ENCODE peak calls at places on chromosome 22, in eight cellular contexts. One of them, this sample, is unnamed.

GRCh38 chr22:41976070-41976901 is 7.0 kb downstream of the SEPTIN3 start:
- DNase-seq in aorta: no peak
- DNase-seq in HCEC 1CT: no peak
- DNase-seq in CD4-positive, alpha-beta memory T cell: peak
- DNase-seq in anterior cingulate cortex: no peak
- DNase-seq in dorsolateral prefrontal cortex: peak
- DNase-seq in stimulated activated CD4-positive, alpha-beta T cell treated with anti-CD3 and anti-CD28 coated beads, Interleukin-12 subunit alpha, Interleukin-12 subunit beta, amount 100 ng/mL, for 4 hours: peak
- DNase-seq in HAP-1: peak
- DNase-seq in this sample: no peak

GRCh38 chr22:22394589-22394988 is 114.0 kb downstream of the ZNF280B start:
- DNase-seq in aorta: no peak
- DNase-seq in HCEC 1CT: no peak
- DNase-seq in CD4-positive, alpha-beta memory T cell: no peak
- DNase-seq in anterior cingulate cortex: no peak
- DNase-seq in dorsolateral prefrontal cortex: no peak
- DNase-seq in stimulated activated CD4-positive, alpha-beta T cell treated with anti-CD3 and anti-CD28 coated beads, Interleukin-12 subunit alpha, Interleukin-12 subunit beta, amount 100 ng/mL, for 4 hours: no peak
- DNase-seq in HAP-1: no peak
- DNase-seq in this sample: no peak

GRCh38 chr22:31612891-31613285 is 49.1 kb downstream of the PISD start:
- DNase-seq in aorta: no peak
- DNase-seq in HCEC 1CT: no peak
- DNase-seq in CD4-positive, alpha-beta memory T cell: no peak
- DNase-seq in anterior cingulate cortex: no peak
- DNase-seq in dorsolateral prefrontal cortex: no peak
- DNase-seq in stimulated activated CD4-positive, alpha-beta T cell treated with anti-CD3 and anti-CD28 coated beads, Interleukin-12 subunit alpha, Interleukin-12 subunit beta, amount 100 ng/mL, for 4 hours: no peak
- DNase-seq in HAP-1: no peak
- DNase-seq in this sample: no peak

GRCh38 chr22:24435861-24436351 is 8.5 kb downstream of the ADORA2A start:
- DNase-seq in aorta: no peak
- DNase-seq in HCEC 1CT: no peak
- DNase-seq in CD4-positive, alpha-beta memory T cell: no peak
- DNase-seq in anterior cingulate cortex: no peak
- DNase-seq in dorsolateral prefrontal cortex: no peak
- DNase-seq in stimulated activated CD4-positive, alpha-beta T cell treated with anti-CD3 and anti-CD28 coated beads, Interleukin-12 subunit alpha, Interleukin-12 subunit beta, amount 100 ng/mL, for 4 hours: no peak
- DNase-seq in HAP-1: no peak
- DNase-seq in this sample: no peak

GRCh38 chr22:45212306-45212709 is 28.4 kb downstream of the KIAA0930 start:
- DNase-seq in aorta: peak
- DNase-seq in HCEC 1CT: peak
- DNase-seq in CD4-positive, alpha-beta memory T cell: no peak
- DNase-seq in anterior cingulate cortex: peak
- DNase-seq in dorsolateral prefrontal cortex: peak
- DNase-seq in stimulated activated CD4-positive, alpha-beta T cell treated with anti-CD3 and anti-CD28 coated beads, Interleukin-12 subunit alpha, Interleukin-12 subunit beta, amount 100 ng/mL, for 4 hours: no peak
- DNase-seq in HAP-1: no peak
- DNase-seq in this sample: no peak

GRCh38 chr22:30277547-30278344 is 11.1 kb upstream of the OSM start:
- DNase-seq in aorta: peak
- DNase-seq in HCEC 1CT: peak
- DNase-seq in CD4-positive, alpha-beta memory T cell: no peak
- DNase-seq in anterior cingulate cortex: no peak
- DNase-seq in dorsolateral prefrontal cortex: no peak
- DNase-seq in stimulated activated CD4-positive, alpha-beta T cell treated with anti-CD3 and anti-CD28 coated beads, Interleukin-12 subunit alpha, Interleukin-12 subunit beta, amount 100 ng/mL, for 4 hours: no peak
- DNase-seq in HAP-1: peak
- DNase-seq in this sample: no peak

GRCh38 chr22:30755760-30756124 is 61.1 kb downstream of the OSBP2 start:
- DNase-seq in aorta: no peak
- DNase-seq in HCEC 1CT: no peak
- DNase-seq in CD4-positive, alpha-beta memory T cell: no peak
- DNase-seq in anterior cingulate cortex: no peak
- DNase-seq in dorsolateral prefrontal cortex: no peak
- DNase-seq in stimulated activated CD4-positive, alpha-beta T cell treated with anti-CD3 and anti-CD28 coated beads, Interleukin-12 subunit alpha, Interleukin-12 subunit beta, amount 100 ng/mL, for 4 hours: no peak
- DNase-seq in HAP-1: no peak
- DNase-seq in this sample: no peak

GRCh38 chr22:50712341-50713007 is 25.5 kb upstream of the ACR start:
- DNase-seq in aorta: no peak
- DNase-seq in HCEC 1CT: no peak
- DNase-seq in CD4-positive, alpha-beta memory T cell: no peak
- DNase-seq in anterior cingulate cortex: no peak
- DNase-seq in dorsolateral prefrontal cortex: no peak
- DNase-seq in stimulated activated CD4-positive, alpha-beta T cell treated with anti-CD3 and anti-CD28 coated beads, Interleukin-12 subunit alpha, Interleukin-12 subunit beta, amount 100 ng/mL, for 4 hours: no peak
- DNase-seq in HAP-1: no peak
- DNase-seq in this sample: no peak

GRCh38 chr22:24550902-24551229 is 4.1 kb downstream of the GUCD1 start:
- DNase-seq in aorta: no peak
- DNase-seq in HCEC 1CT: no peak
- DNase-seq in CD4-positive, alpha-beta memory T cell: no peak
- DNase-seq in anterior cingulate cortex: no peak
- DNase-seq in dorsolateral prefrontal cortex: no peak
- DNase-seq in stimulated activated CD4-positive, alpha-beta T cell treated with anti-CD3 and anti-CD28 coated beads, Interleukin-12 subunit alpha, Interleukin-12 subunit beta, amount 100 ng/mL, for 4 hours: no peak
- DNase-seq in HAP-1: no peak
- DNase-seq in this sample: no peak

GRCh38 chr22:32308191-32308590 is 49.5 kb upstream of the RFPL3 start:
- DNase-seq in aorta: no peak
- DNase-seq in HCEC 1CT: no peak
- DNase-seq in CD4-positive, alpha-beta memory T cell: no peak
- DNase-seq in anterior cingulate cortex: no peak
- DNase-seq in dorsolateral prefrontal cortex: no peak
- DNase-seq in stimulated activated CD4-positive, alpha-beta T cell treated with anti-CD3 and anti-CD28 coated beads, Interleukin-12 subunit alpha, Interleukin-12 subunit beta, amount 100 ng/mL, for 4 hours: no peak
- DNase-seq in HAP-1: no peak
- DNase-seq in this sample: no peak

GRCh38 chr22:17770180-17771077 is 3.8 kb downstream of the BID start:
- DNase-seq in aorta: no peak
- DNase-seq in HCEC 1CT: no peak
- DNase-seq in CD4-positive, alpha-beta memory T cell: no peak
- DNase-seq in anterior cingulate cortex: peak
- DNase-seq in dorsolateral prefrontal cortex: no peak
- DNase-seq in stimulated activated CD4-positive, alpha-beta T cell treated with anti-CD3 and anti-CD28 coated beads, Interleukin-12 subunit alpha, Interleukin-12 subunit beta, amount 100 ng/mL, for 4 hours: no peak
- DNase-seq in HAP-1: no peak
- DNase-seq in this sample: no peak

GRCh38 chr22:29040385-29041275 is 21.0 kb downstream of the C22orf31 start:
- DNase-seq in aorta: peak
- DNase-seq in HCEC 1CT: peak
- DNase-seq in CD4-positive, alpha-beta memory T cell: peak
- DNase-seq in anterior cingulate cortex: peak
- DNase-seq in dorsolateral prefrontal cortex: peak
- DNase-seq in stimulated activated CD4-positive, alpha-beta T cell treated with anti-CD3 and anti-CD28 coated beads, Interleukin-12 subunit alpha, Interleukin-12 subunit beta, amount 100 ng/mL, for 4 hours: peak
- DNase-seq in HAP-1: peak
- DNase-seq in this sample: peak

GRCh38 chr22:22034469-22035132 is 52.0 kb upstream of the TOP3B start:
- DNase-seq in aorta: no peak
- DNase-seq in HCEC 1CT: no peak
- DNase-seq in CD4-positive, alpha-beta memory T cell: no peak
- DNase-seq in anterior cingulate cortex: no peak
- DNase-seq in dorsolateral prefrontal cortex: no peak
- DNase-seq in stimulated activated CD4-positive, alpha-beta T cell treated with anti-CD3 and anti-CD28 coated beads, Interleukin-12 subunit alpha, Interleukin-12 subunit beta, amount 100 ng/mL, for 4 hours: no peak
- DNase-seq in HAP-1: no peak
- DNase-seq in this sample: no peak

GRCh38 chr22:46112405-46112804 is 37.9 kb upstream of the PPARA start:
- DNase-seq in aorta: no peak
- DNase-seq in HCEC 1CT: no peak
- DNase-seq in CD4-positive, alpha-beta memory T cell: no peak
- DNase-seq in anterior cingulate cortex: no peak
- DNase-seq in dorsolateral prefrontal cortex: no peak
- DNase-seq in stimulated activated CD4-positive, alpha-beta T cell treated with anti-CD3 and anti-CD28 coated beads, Interleukin-12 subunit alpha, Interleukin-12 subunit beta, amount 100 ng/mL, for 4 hours: no peak
- DNase-seq in HAP-1: no peak
- DNase-seq in this sample: no peak

GRCh38 chr22:49567894-49568750 is 259.6 kb downstream of the BRD1 start:
- DNase-seq in aorta: peak
- DNase-seq in HCEC 1CT: no peak
- DNase-seq in CD4-positive, alpha-beta memory T cell: no peak
- DNase-seq in anterior cingulate cortex: no peak
- DNase-seq in dorsolateral prefrontal cortex: no peak
- DNase-seq in stimulated activated CD4-positive, alpha-beta T cell treated with anti-CD3 and anti-CD28 coated beads, Interleukin-12 subunit alpha, Interleukin-12 subunit beta, amount 100 ng/mL, for 4 hours: no peak
- DNase-seq in HAP-1: peak
- DNase-seq in this sample: no peak

GRCh38 chr22:20810645-20811044 is 36.7 kb downstream of the SERPIND1 start:
- DNase-seq in aorta: no peak
- DNase-seq in HCEC 1CT: no peak
- DNase-seq in CD4-positive, alpha-beta memory T cell: no peak
- DNase-seq in anterior cingulate cortex: no peak
- DNase-seq in dorsolateral prefrontal cortex: no peak
- DNase-seq in stimulated activated CD4-positive, alpha-beta T cell treated with anti-CD3 and anti-CD28 coated beads, Interleukin-12 subunit alpha, Interleukin-12 subunit beta, amount 100 ng/mL, for 4 hours: no peak
- DNase-seq in HAP-1: no peak
- DNase-seq in this sample: no peak

GRCh38 chr22:45127866-45128265 is 35.9 kb upstream of the NUP50 start:
- DNase-seq in aorta: no peak
- DNase-seq in HCEC 1CT: peak
- DNase-seq in CD4-positive, alpha-beta memory T cell: no peak
- DNase-seq in anterior cingulate cortex: no peak
- DNase-seq in dorsolateral prefrontal cortex: no peak
- DNase-seq in stimulated activated CD4-positive, alpha-beta T cell treated with anti-CD3 and anti-CD28 coated beads, Interleukin-12 subunit alpha, Interleukin-12 subunit beta, amount 100 ng/mL, for 4 hours: no peak
- DNase-seq in HAP-1: no peak
- DNase-seq in this sample: no peak

GRCh38 chr22:27919943-27920755 is 1.1 kb upstream of the PITPNB start:
- DNase-seq in aorta: no peak
- DNase-seq in HCEC 1CT: peak
- DNase-seq in CD4-positive, alpha-beta memory T cell: no peak
- DNase-seq in anterior cingulate cortex: no peak
- DNase-seq in dorsolateral prefrontal cortex: no peak
- DNase-seq in stimulated activated CD4-positive, alpha-beta T cell treated with anti-CD3 and anti-CD28 coated beads, Interleukin-12 subunit alpha, Interleukin-12 subunit beta, amount 100 ng/mL, for 4 hours: no peak
- DNase-seq in HAP-1: peak
- DNase-seq in this sample: peak

GRCh38 chr22:23137905-23138520 is 3.8 kb downstream of the RSPH14 start:
- DNase-seq in aorta: no peak
- DNase-seq in HCEC 1CT: no peak
- DNase-seq in CD4-positive, alpha-beta memory T cell: peak
- DNase-seq in anterior cingulate cortex: no peak
- DNase-seq in dorsolateral prefrontal cortex: no peak
- DNase-seq in stimulated activated CD4-positive, alpha-beta T cell treated with anti-CD3 and anti-CD28 coated beads, Interleukin-12 subunit alpha, Interleukin-12 subunit beta, amount 100 ng/mL, for 4 hours: no peak
- DNase-seq in HAP-1: no peak
- DNase-seq in this sample: no peak

GRCh38 chr22:42436402-42436801 is 4.2 kb upstream of the NFAM1 start:
- DNase-seq in aorta: no peak
- DNase-seq in HCEC 1CT: no peak
- DNase-seq in CD4-positive, alpha-beta memory T cell: no peak
- DNase-seq in anterior cingulate cortex: no peak
- DNase-seq in dorsolateral prefrontal cortex: no peak
- DNase-seq in stimulated activated CD4-positive, alpha-beta T cell treated with anti-CD3 and anti-CD28 coated beads, Interleukin-12 subunit alpha, Interleukin-12 subunit beta, amount 100 ng/mL, for 4 hours: no peak
- DNase-seq in HAP-1: no peak
- DNase-seq in this sample: no peak

GRCh38 chr22:48054596-48054995 is 1292.1 kb downstream of the TBC1D22A start:
- DNase-seq in aorta: no peak
- DNase-seq in HCEC 1CT: no peak
- DNase-seq in CD4-positive, alpha-beta memory T cell: no peak
- DNase-seq in anterior cingulate cortex: no peak
- DNase-seq in dorsolateral prefrontal cortex: no peak
- DNase-seq in stimulated activated CD4-positive, alpha-beta T cell treated with anti-CD3 and anti-CD28 coated beads, Interleukin-12 subunit alpha, Interleukin-12 subunit beta, amount 100 ng/mL, for 4 hours: no peak
- DNase-seq in HAP-1: no peak
- DNase-seq in this sample: no peak